ENCODE peak calls at places on chromosomes 6 and 20, in five cellular contexts. One of them, this sample, is unnamed.

GRCh38 chr20:20003088-20003954 is 13.8 kb upstream of the NAA20 start:
- DNase-seq in H9: no peak
- DNase-seq in lower leg skin: no peak
- DNase-seq in IMR-90: peak; percentile 40
- DNase-seq in body of pancreas: peak; percentile 67
- DNase-seq in this sample: no peak

GRCh38 chr20:4546786-4547185 is 174.9 kb upstream of the PRND start:
- DNase-seq in H9: no peak
- DNase-seq in IMR-90: peak; percentile 91
- DNase-seq in lower leg skin: no peak
- DNase-seq in body of pancreas: no peak
- DNase-seq in this sample: no peak

GRCh38 chr6:31075528-31075927 is 36.8 kb downstream of the C6orf15 start:
- DNase-seq in H9: no peak
- DNase-seq in IMR-90: peak; percentile 90
- DNase-seq in lower leg skin: no peak
- DNase-seq in body of pancreas: no peak
- DNase-seq in this sample: no peak

GRCh38 chr6:66396549-66396948 is 689.5 kb upstream of the EYS start:
- DNase-seq in lower leg skin: no peak
- DNase-seq in body of pancreas: no peak
- DNase-seq in H9: no peak
- DNase-seq in IMR-90: no peak
- DNase-seq in this sample: no peak

GRCh38 chr6:73367761-73368355 is 1.8 kb downstream of the OOEP start:
- DNase-seq in lower leg skin: no peak
- DNase-seq in body of pancreas: no peak
- DNase-seq in IMR-90: no peak
- DNase-seq in H9: no peak
- DNase-seq in this sample: no peak

GRCh38 chr6:35068644-35069043 is 72.5 kb downstream of the TCP11 start:
- DNase-seq in IMR-90: no peak
- DNase-seq in body of pancreas: no peak
- DNase-seq in H9: no peak
- DNase-seq in lower leg skin: no peak
- DNase-seq in this sample: no peak

GRCh38 chr6:20332441-20333006 is 69.2 kb upstream of the E2F3 start:
- DNase-seq in body of pancreas: no peak
- DNase-seq in lower leg skin: no peak
- DNase-seq in H9: no peak
- DNase-seq in IMR-90: no peak
- DNase-seq in this sample: no peak

GRCh38 chr6:10205120-10205519 is 209.8 kb downstream of the TFAP2A start:
- DNase-seq in H9: no peak
- DNase-seq in IMR-90: no peak
- DNase-seq in lower leg skin: no peak
- DNase-seq in body of pancreas: no peak
- DNase-seq in this sample: no peak

GRCh38 chr20:23923891-23924435 is 44.4 kb upstream of the CST5 start:
- DNase-seq in body of pancreas: peak; percentile 67
- DNase-seq in H9: no peak
- DNase-seq in lower leg skin: no peak
- DNase-seq in IMR-90: no peak
- DNase-seq in this sample: no peak

GRCh38 chr6:32637219-32637880 is at the start of gene HLA-DQA1:
- DNase-seq in body of pancreas: no peak
- DNase-seq in H9: no peak
- DNase-seq in IMR-90: no peak
- DNase-seq in lower leg skin: peak; percentile 20
- DNase-seq in this sample: no peak

GRCh38 chr20:40663991-40664880 is 24.8 kb downstream of the MAFB start:
- DNase-seq in H9: peak; percentile 80
- DNase-seq in body of pancreas: peak; percentile 42
- DNase-seq in IMR-90: no peak
- DNase-seq in lower leg skin: no peak
- DNase-seq in this sample: no peak

GRCh38 chr20:63594043-63594561 is 20.1 kb upstream of the HELZ2 start:
- DNase-seq in body of pancreas: no peak
- DNase-seq in H9: no peak
- DNase-seq in IMR-90: peak; percentile 53
- DNase-seq in lower leg skin: no peak
- DNase-seq in this sample: no peak

GRCh38 chr20:53502820-53503219 is 90.8 kb downstream of the ZNF217 start:
- DNase-seq in H9: no peak
- DNase-seq in IMR-90: no peak
- DNase-seq in lower leg skin: no peak
- DNase-seq in body of pancreas: no peak
- DNase-seq in this sample: no peak

GRCh38 chr20:62792940-62793756 is 3.1 kb upstream of the MRGBP start:
- DNase-seq in body of pancreas: no peak
- DNase-seq in lower leg skin: no peak
- DNase-seq in IMR-90: no peak
- DNase-seq in H9: peak; percentile 56
- DNase-seq in this sample: no peak

GRCh38 chr20:10919549-10920140 is 245.8 kb upstream of the JAG1 start:
- DNase-seq in H9: no peak
- DNase-seq in IMR-90: peak; percentile 86
- DNase-seq in body of pancreas: no peak
- DNase-seq in lower leg skin: no peak
- DNase-seq in this sample: no peak

GRCh38 chr6:155154158-155154830 is 109.5 kb upstream of the CLDN20 start:
- DNase-seq in lower leg skin: no peak
- DNase-seq in body of pancreas: no peak
- DNase-seq in H9: no peak
- DNase-seq in IMR-90: peak; percentile 96
- DNase-seq in this sample: no peak

GRCh38 chr6:89034586-89035251 is 45.8 kb upstream of the PNRC1 start:
- DNase-seq in body of pancreas: no peak
- DNase-seq in lower leg skin: peak; percentile 86
- DNase-seq in IMR-90: peak; percentile 49
- DNase-seq in H9: no peak
- DNase-seq in this sample: no peak

GRCh38 chr20:61857414-61857775 is 208.3 kb downstream of the TAF4 start:
- DNase-seq in body of pancreas: no peak
- DNase-seq in IMR-90: no peak
- DNase-seq in lower leg skin: no peak
- DNase-seq in H9: no peak
- DNase-seq in this sample: no peak

GRCh38 chr20:362271-363254 is 15.7 kb downstream of the NRSN2 start:
- DNase-seq in H9: peak; percentile 50
- DNase-seq in lower leg skin: peak; percentile 84
- DNase-seq in body of pancreas: peak; percentile 98
- DNase-seq in IMR-90: peak; percentile 83
- DNase-seq in this sample: peak; percentile 65

GRCh38 chr20:43727980-43728590 is 1.3 kb upstream of the GTSF1L start:
- DNase-seq in IMR-90: peak; percentile 12
- DNase-seq in body of pancreas: no peak
- DNase-seq in H9: no peak
- DNase-seq in lower leg skin: no peak
- DNase-seq in this sample: no peak

GRCh38 chr6:163457637-163458561 is 43.4 kb downstream of the QKI start:
- DNase-seq in body of pancreas: no peak
- DNase-seq in H9: no peak
- DNase-seq in IMR-90: peak; percentile 95
- DNase-seq in lower leg skin: peak; percentile 41
- DNase-seq in this sample: no peak

DNA sequence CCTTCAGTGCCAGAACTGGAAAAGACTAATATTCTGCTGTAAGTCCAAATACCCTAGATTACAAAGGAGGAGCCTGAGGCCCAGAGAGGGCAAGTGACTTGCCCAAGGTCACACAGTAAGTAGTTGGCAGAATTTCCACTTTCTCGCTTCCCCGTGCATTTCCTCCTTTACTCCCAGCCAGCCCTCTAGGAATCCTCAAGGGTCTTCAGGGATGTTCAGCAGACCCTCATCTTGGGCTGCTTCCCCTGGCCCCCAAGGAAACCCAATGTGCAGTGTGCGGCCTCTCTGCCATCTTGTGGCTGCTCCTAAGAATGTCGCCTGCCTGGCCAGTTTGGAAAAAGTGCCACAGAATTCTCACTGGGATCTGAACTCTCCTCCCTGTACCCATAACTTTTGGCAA is 217.7 kb upstream of the LRFN2 start:
- DNase-seq in IMR-90: no peak
- DNase-seq in lower leg skin: no peak
- DNase-seq in H9: no peak
- DNase-seq in body of pancreas: no peak
- DNase-seq in this sample: no peak
- TF ChIP-seq CTCF in IMR-90: no peak
- TF ChIP-seq CTCF in lower leg skin: no peak
- TF ChIP-seq CTCF in H9: peak; percentile 72
- TF ChIP-seq CTCF in body of pancreas: no peak
- TF ChIP-seq CTCF in this sample: no peak

DNA sequence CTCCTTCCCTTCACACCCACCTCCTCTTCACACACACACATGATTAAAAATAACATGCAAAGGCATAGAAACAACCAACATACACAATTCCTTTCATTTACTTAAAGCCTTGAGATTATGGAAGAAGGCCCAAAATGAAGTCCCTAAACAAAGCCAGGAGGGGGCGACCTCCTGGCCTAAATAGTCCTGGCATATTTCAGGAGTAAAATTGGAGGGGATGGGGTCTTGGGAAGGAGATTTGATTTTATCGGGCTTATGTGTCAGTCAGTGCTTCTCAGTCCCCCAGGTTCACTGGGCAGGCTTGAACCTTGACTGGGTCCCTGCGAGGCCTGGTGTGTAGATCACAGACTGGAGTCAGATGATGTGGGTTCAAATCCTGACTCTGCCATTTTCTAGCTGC is 266.4 kb downstream of the SAMD5 start:
- DNase-seq in lower leg skin: no peak
- DNase-seq in H9: peak; percentile 32
- DNase-seq in body of pancreas: no peak
- DNase-seq in IMR-90: no peak
- DNase-seq in this sample: no peak
- TF ChIP-seq CTCF in lower leg skin: no peak
- TF ChIP-seq CTCF in H9: peak; percentile 73
- TF ChIP-seq CTCF in body of pancreas: no peak
- TF ChIP-seq CTCF in IMR-90: no peak
- TF ChIP-seq CTCF in this sample: peak; percentile 32

DNA sequence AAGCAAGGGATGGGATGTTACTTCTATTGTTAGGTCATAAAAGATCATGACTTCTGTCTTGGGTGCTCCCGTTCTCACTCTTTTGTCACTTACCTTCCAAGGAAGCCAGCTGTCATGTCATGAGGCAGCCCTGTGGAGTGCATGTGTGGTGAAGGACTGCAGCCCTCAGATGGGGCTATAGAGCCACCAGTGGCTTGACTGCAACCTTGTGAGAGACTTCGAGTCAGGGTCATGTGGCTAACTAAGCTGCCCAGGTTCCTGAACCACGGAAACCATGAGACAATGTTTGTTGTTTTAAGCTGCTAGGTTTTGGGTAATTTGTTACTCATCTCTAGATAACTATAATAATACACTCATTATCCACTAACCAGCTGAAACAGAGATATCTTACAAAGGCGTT is 477.1 kb downstream of the BTBD3 start:
- DNase-seq in H9: peak; percentile 69
- DNase-seq in IMR-90: no peak
- DNase-seq in body of pancreas: no peak
- DNase-seq in lower leg skin: no peak
- DNase-seq in this sample: no peak
- TF ChIP-seq CTCF in H9: peak; percentile 52
- TF ChIP-seq CTCF in IMR-90: no peak
- TF ChIP-seq CTCF in body of pancreas: no peak
- TF ChIP-seq CTCF in lower leg skin: no peak
- TF ChIP-seq CTCF in this sample: no peak

GRCh38 chr6:134174790-134175531 is 122.5 kb upstream of the SLC2A12 start:
- DNase-seq in H9: peak; percentile 89
- DNase-seq in body of pancreas: peak; percentile 95
- DNase-seq in IMR-90: peak; percentile 86
- DNase-seq in lower leg skin: peak; percentile 88
- DNase-seq in this sample: peak; percentile 84
- TF ChIP-seq CTCF in H9: no peak
- TF ChIP-seq CTCF in body of pancreas: no peak
- TF ChIP-seq CTCF in IMR-90: no peak
- TF ChIP-seq CTCF in lower leg skin: no peak
- TF ChIP-seq CTCF in this sample: no peak

GRCh38 chr6:83190596-83190995 is 2.5 kb downstream of the PGM3 start:
- DNase-seq in H9: no peak
- DNase-seq in IMR-90: no peak
- DNase-seq in body of pancreas: no peak
- DNase-seq in lower leg skin: no peak
- DNase-seq in this sample: no peak

GRCh38 chr6:83198486-83199172 is 5.5 kb downstream of the RWDD2A start:
- DNase-seq in H9: no peak
- DNase-seq in body of pancreas: no peak
- DNase-seq in lower leg skin: no peak
- DNase-seq in IMR-90: peak; percentile 69
- DNase-seq in this sample: no peak

GRCh38 chr6:83192456-83192855 is 609 bp downstream of the PGM3 start:
- DNase-seq in body of pancreas: no peak
- DNase-seq in H9: no peak
- DNase-seq in IMR-90: no peak
- DNase-seq in lower leg skin: no peak
- DNase-seq in this sample: no peak

GRCh38 chr6:83192871-83193746 is at the start of the genes PGM3 and RWDD2A:
- DNase-seq in body of pancreas: peak; percentile 94
- DNase-seq in lower leg skin: peak; percentile 87
- DNase-seq in IMR-90: peak; percentile 84
- DNase-seq in H9: peak; percentile 91
- DNase-seq in this sample: peak; percentile 84

DNA sequence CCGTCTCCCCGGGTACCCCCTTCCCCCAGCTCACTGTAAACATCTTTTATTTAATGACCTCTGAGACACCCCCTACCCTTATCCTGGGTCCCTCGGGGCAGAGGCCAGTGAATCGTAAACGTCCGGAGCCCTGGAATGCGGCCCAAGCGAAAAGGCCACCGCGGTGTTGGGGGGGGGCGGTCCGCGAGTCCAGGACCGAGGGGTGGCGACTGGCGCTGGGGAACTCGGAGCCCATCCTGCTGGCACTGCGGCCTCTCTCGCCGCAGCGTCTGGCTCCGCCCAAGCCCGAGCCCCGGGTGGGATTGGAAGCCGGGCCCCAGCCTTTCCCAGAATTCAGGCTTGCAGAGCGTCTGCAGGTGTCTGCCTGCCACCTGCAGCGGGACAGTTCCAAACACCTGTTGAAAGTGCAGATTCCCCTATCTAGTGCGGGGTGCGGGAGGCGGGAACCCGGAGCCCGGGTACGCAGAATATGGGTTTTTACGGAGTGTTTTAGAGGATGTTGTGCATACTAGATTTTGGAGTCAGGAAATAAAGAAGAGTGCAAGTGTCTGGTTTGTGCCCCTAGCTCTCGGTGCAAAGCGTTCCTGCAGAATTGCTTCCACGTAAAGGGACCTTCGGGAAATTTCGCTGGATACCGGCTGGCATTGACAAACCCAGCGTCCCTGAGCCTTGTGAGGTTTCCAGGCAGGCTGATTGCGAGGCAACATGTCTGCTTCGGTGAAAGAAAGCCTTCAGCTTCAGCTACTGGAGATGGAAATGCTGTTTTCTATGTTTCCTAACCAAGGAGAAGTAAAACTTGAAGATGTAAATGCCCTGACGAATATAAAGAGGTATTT is 808 bp downstream of the RWDD2A start:
- DNase-seq in lower leg skin: no peak
- DNase-seq in H9: peak; percentile 88
- DNase-seq in body of pancreas: peak; percentile 69
- DNase-seq in IMR-90: no peak
- DNase-seq in this sample: peak; percentile 21
- TF ChIP-seq CTCF in lower leg skin: no peak
- TF ChIP-seq CTCF in H9: no peak
- TF ChIP-seq CTCF in body of pancreas: no peak
- TF ChIP-seq CTCF in IMR-90: no peak
- TF ChIP-seq CTCF in this sample: no peak

GRCh38 chr20:32995802-32996201 is 8.4 kb downstream of the SUN5 start:
- DNase-seq in body of pancreas: no peak
- DNase-seq in H9: no peak
- DNase-seq in IMR-90: no peak
- DNase-seq in lower leg skin: no peak
- DNase-seq in this sample: no peak
- TF ChIP-seq CTCF in body of pancreas: no peak
- TF ChIP-seq CTCF in H9: peak; percentile 68
- TF ChIP-seq CTCF in IMR-90: no peak
- TF ChIP-seq CTCF in lower leg skin: no peak
- TF ChIP-seq CTCF in this sample: no peak